ENCODE peak calls at places on chromosomes 11 and 22, in eight cellular contexts. G is glutamatergic neuron, X is bronchial epithelial cell, A is keratinocyte, H is neural crest cell, V is AG10803, U is A549, T is esophagus squamous epithelium. N is an unnamed sample.

GRCh38 chr11:121672630-121673487 is 220.1 kb upstream of the SORL1-AS1 start:
- DNase-seq in G (no peak), X (no peak), A (no peak), H (no peak), V (peak; percentile 76), U (no peak), T (no peak), N (no peak)

GRCh38 chr11:34909435-34909834 is 6.7 kb downstream of the APIP start:
- DNase-seq in G (no peak), X (no peak), A (no peak), H (no peak), V (no peak), U (no peak), T (no peak), N (no peak)

GRCh38 chr11:85086511-85087284 is 540.4 kb downstream of the DLG2 start:
- DNase-seq in G (no peak), X (peak; percentile 91), A (peak; percentile 36), H (no peak), V (peak; percentile 3), U (no peak), T (no peak), N (no peak)

GRCh38 chr11:5753943-5754342 is at the start of gene OR52N4:
- DNase-seq in G (no peak), X (no peak), A (no peak), H (no peak), V (no peak), U (no peak), T (no peak), N (no peak)

GRCh38 chr22:27971926-27972325 is 52.9 kb upstream of the PITPNB start:
- DNase-seq in G (no peak), X (no peak), A (no peak), H (no peak), V (no peak), U (no peak), T (no peak), N (no peak)

GRCh38 chr11:65498042-65498726 is 661 bp upstream of the MALAT1 start:
- DNase-seq in G (no peak), X (peak; percentile 52), A (no peak), H (no peak), V (peak; percentile 74), U (no peak), T (no peak), N (peak; percentile 35)

GRCh38 chr22:44604455-44604854 is 97.5 kb upstream of the PRR5 start:
- DNase-seq in G (no peak), X (no peak), A (no peak), H (no peak), V (no peak), U (no peak), T (no peak), N (no peak)

GRCh38 chr22:44538071-44538470 is 40.0 kb upstream of the RTL6 start:
- DNase-seq in G (no peak), X (peak; percentile 37), A (no peak), H (no peak), V (peak; percentile 47), U (peak; percentile 36), T (no peak), N (no peak)

GRCh38 chr11:15627560-15627959 is 512.8 kb downstream of the INSC start:
- DNase-seq in G (no peak), X (peak; percentile 41), A (no peak), H (no peak), V (peak; percentile 8), U (no peak), T (no peak), N (no peak)

GRCh38 chr11:20075627-20076026 is 84.6 kb downstream of the DBX1 start:
- DNase-seq in G (no peak), X (no peak), A (no peak), H (no peak), V (no peak), U (no peak), T (no peak), N (no peak)

GRCh38 chr22:26888887-26889286 is 231.5 kb downstream of the MIAT start:
- DNase-seq in G (no peak), X (no peak), A (no peak), H (no peak), V (peak; percentile 45), U (no peak), T (no peak), N (no peak)

GRCh38 chr22:35649026-35649553 is 844 bp downstream of the APOL6 start:
- DNase-seq in G (no peak), X (no peak), A (no peak), H (no peak), V (no peak), U (no peak), T (no peak), N (no peak)

GRCh38 chr22:26857169-26857568 is 199.8 kb downstream of the MIAT start:
- DNase-seq in G (no peak), X (no peak), A (no peak), H (no peak), V (no peak), U (no peak), T (no peak), N (no peak)

GRCh38 chr22:47053865-47054185 is 291.4 kb downstream of the TBC1D22A start:
- DNase-seq in G (no peak), X (no peak), A (no peak), H (no peak), V (peak; percentile 36), U (no peak), T (no peak), N (no peak)

GRCh38 chr11:73213196-73214143 is 4.6 kb upstream of the P2RY2 start:
- DNase-seq in G (no peak), X (no peak), A (no peak), H (no peak), V (no peak), U (no peak), T (no peak), N (no peak)

GRCh38 chr11:75113049-75113448 is 16.4 kb upstream of the OR2AT4 start:
- DNase-seq in G (no peak), X (no peak), A (no peak), H (no peak), V (no peak), U (no peak), T (no peak), N (no peak)

GRCh38 chr11:119460582-119460981 is 37.6 kb upstream of the THY1 start:
- DNase-seq in G (no peak), X (no peak), A (no peak), H (no peak), V (peak; percentile 97), U (no peak), T (no peak), N (no peak)

GRCh38 chr11:45146072-45147016 is at the start of gene PRDM11:
- DNase-seq in G (peak; percentile 51), X (peak; percentile 51), A (peak; percentile 13), H (peak; percentile 46), V (peak; percentile 82), U (peak; percentile 80), T (no peak), N (peak; percentile 71)

GRCh38 chr11:120344302-120345004 is 8.2 kb downstream of the ARHGEF12 start:
- DNase-seq in G (no peak), X (peak; percentile 73), A (no peak), H (no peak), V (peak; percentile 57), U (no peak), T (no peak), N (peak; percentile 59)

GRCh38 chr22:22089459-22090308 is 107.1 kb upstream of the TOP3B start:
- DNase-seq in G (no peak), X (no peak), A (no peak), H (no peak), V (no peak), U (no peak), T (no peak), N (no peak)

GRCh38 chr22:38881464-38881871 is 9.5 kb upstream of the CBX6 start:
- DNase-seq in G (no peak), X (no peak), A (no peak), H (no peak), V (peak; percentile 93), U (no peak), T (no peak), N (no peak)

GRCh38 chr22:38750638-38751037 is 5.2 kb downstream of the SUN2 start:
- DNase-seq in G (no peak), X (no peak), A (no peak), H (no peak), V (no peak), U (no peak), T (no peak), N (no peak)

GRCh38 chr11:124086447-124086846 is 28.8 kb upstream of the VWA5A start:
- DNase-seq in G (peak; percentile 69), X (no peak), A (no peak), H (peak; percentile 22), V (no peak), U (no peak), T (no peak), N (no peak)

GRCh38 chr11:17473071-17473744 is 3.4 kb downstream of the ABCC8 start:
- DNase-seq in G (peak; percentile 73), X (peak; percentile 32), A (no peak), H (peak; percentile 41), V (no peak), U (peak; percentile 95), T (no peak), N (no peak)
- TF ChIP-seq CTCF in G (peak; percentile 11), X (no peak), A (peak; percentile 44), H (peak; percentile 51), V (no peak), U (peak; percentile 62), T (no peak), N (no peak)

GRCh38 chr11:117468888-117469287 is 141.2 kb downstream of the CEP164 start:
- DNase-seq in G (no peak), X (no peak), A (no peak), H (no peak), V (no peak), U (no peak), T (no peak), N (no peak)
- TF ChIP-seq CTCF in G (no peak), X (no peak), A (no peak), H (no peak), V (no peak), U (no peak), T (no peak), N (no peak)

DNA sequence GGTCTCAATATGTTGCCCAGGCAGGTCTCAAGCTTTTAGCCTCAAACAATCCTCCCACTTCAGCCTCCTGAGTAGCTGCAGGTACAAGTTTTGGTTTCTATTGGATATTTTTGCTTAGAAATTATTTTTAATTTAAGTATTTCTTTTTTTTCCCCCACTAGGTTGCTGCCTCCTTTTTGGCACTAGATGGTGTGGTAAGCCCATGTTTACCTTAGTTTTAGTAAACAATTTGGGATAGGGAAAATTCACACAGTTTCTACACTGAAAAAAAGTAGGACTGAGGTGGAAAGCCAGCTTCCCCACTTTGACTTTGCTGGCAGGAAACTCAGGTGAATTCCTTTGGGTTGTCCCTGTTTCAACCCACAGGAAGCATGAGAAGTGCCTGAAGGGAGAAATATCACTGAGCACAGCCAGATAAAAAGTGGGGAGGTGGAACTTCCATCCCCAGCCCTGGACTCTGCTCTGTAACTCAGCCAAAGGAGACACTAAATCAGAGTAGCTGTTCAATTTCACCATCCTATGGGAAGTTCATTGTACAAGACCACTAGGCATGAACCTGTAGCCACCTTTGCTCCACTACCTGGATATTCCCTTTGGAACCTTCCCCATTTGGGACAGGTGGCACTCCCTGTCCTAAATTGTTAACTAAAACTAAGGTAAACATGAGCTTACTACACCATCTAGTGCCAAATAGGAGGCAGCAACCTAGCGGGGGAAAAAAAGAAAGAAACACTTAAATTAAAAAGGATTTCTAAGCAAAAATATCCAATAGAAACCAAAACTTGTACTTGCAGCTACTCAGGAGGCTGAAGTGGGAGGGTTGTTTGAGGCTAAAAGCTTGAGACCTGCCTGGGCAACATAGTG is 154.4 kb upstream of the FAT3 start:
- DNase-seq in G (no peak), X (no peak), A (no peak), H (no peak), V (peak; percentile 5), U (no peak), T (no peak), N (no peak)
- TF ChIP-seq CTCF in G (no peak), X (peak; percentile 9), A (no peak), H (peak; percentile 39), V (peak; percentile 43), U (no peak), T (no peak), N (no peak)

GRCh38 chr11:96045622-96046456 is 121.9 kb upstream of the MTMR2 start:
- DNase-seq in G (no peak), X (peak; percentile 20), A (no peak), H (no peak), V (peak; percentile 93), U (no peak), T (no peak), N (no peak)
- TF ChIP-seq CTCF in G (no peak), X (no peak), A (peak; percentile 37), H (peak; percentile 44), V (peak; percentile 51), U (no peak), T (no peak), N (no peak)